ENCODE peak calls at places on chromosomes 16 and 17, in five cellular contexts. K, Y, L, E and F are unnamed samples.

GRCh38 chr16:47058295-47059086 is 85.0 kb upstream of the DNAJA2 start:
- DNase-seq in E (no peak), L (no peak), K (no peak), Y (no peak), F (no peak)

GRCh38 chr17:66916946-66917345 is 47.6 kb upstream of the CACNG4 start:
- DNase-seq in E (no peak), L (no peak), Y (no peak), K (no peak), F (no peak)

GRCh38 chr17:42673885-42674754 is 2.7 kb downstream of the PLEKHH3 start:
- DNase-seq in L (peak; percentile 91), Y (no peak), K (no peak), E (no peak), F (no peak)

GRCh38 chr16:10923650-10924214 is 18.5 kb downstream of the DEXI start:
- DNase-seq in K (no peak), L (no peak), E (no peak), Y (no peak), F (no peak)

GRCh38 chr16:9008335-9009260 is 44.9 kb upstream of the USP7 start:
- DNase-seq in K (peak; percentile 21), Y (no peak), L (peak; percentile 95), E (peak; percentile 65), F (no peak)

GRCh38 chr17:7043544-7044268 is at the start of gene SLC16A11:
- DNase-seq in Y (no peak), E (no peak), K (no peak), L (peak; percentile 49), F (no peak)

GRCh38 chr16:85918436-85918835 is 19.5 kb downstream of the IRF8 start:
- DNase-seq in L (no peak), Y (no peak), E (no peak), K (no peak), F (no peak)

GRCh38 chr17:15432807-15433547 is 34.4 kb downstream of the CDRT4 start:
- DNase-seq in K (no peak), L (no peak), Y (no peak), E (no peak), F (no peak)

GRCh38 chr17:20267459-20267842 is 199.9 kb downstream of the LGALS9B start:
- DNase-seq in K (peak; percentile 4), Y (no peak), E (no peak), L (no peak), F (no peak)

GRCh38 chr17:603405-604193 is 111.0 kb downstream of the VPS53 start:
- DNase-seq in L (no peak), E (no peak), K (no peak), Y (no peak), F (no peak)

GRCh38 chr16:79535130-79535529 is 65.4 kb downstream of the MAF start:
- DNase-seq in E (no peak), K (no peak), L (no peak), Y (no peak), F (no peak)

GRCh38 chr17:16512011-16512410 is 20.0 kb upstream of the LRRC75A start:
- DNase-seq in K (no peak), E (no peak), L (peak; percentile 55), Y (no peak), F (no peak)

GRCh38 chr17:21201302-21201602 is 12.7 kb downstream of the TMEM11 start:
- DNase-seq in E (peak; percentile 9), L (no peak), Y (no peak), K (no peak), F (no peak)

GRCh38 chr17:77502626-77503292 is 362.0 kb downstream of the SEC14L1 start:
- DNase-seq in Y (no peak), E (no peak), L (no peak), K (no peak), F (no peak)

GRCh38 chr17:2092253-2092652 is 37.4 kb downstream of the HIC1 start:
- DNase-seq in L (peak; percentile 57), E (no peak), Y (no peak), K (no peak), F (no peak)

GRCh38 chr17:2089021-2089422 is 34.1 kb downstream of the HIC1 start:
- DNase-seq in K (no peak), Y (no peak), L (no peak), E (no peak), F (peak; percentile 21)

GRCh38 chr17:2090210-2090641 is 35.3 kb downstream of the HIC1 start:
- DNase-seq in L (no peak), E (no peak), K (no peak), Y (no peak), F (no peak)

GRCh38 chr17:2093349-2093748 is 38.4 kb downstream of the HIC1 start:
- DNase-seq in L (no peak), Y (no peak), K (no peak), E (no peak), F (peak; percentile 81)

GRCh38 chr17:2090804-2091534 is 36.1 kb downstream of the HIC1 start:
- DNase-seq in Y (no peak), E (peak; percentile 54), L (peak; percentile 89), K (no peak), F (peak; percentile 34)
- H3K4me3 ChIP-seq in Y (no peak overlapping the region), E (no peak overlapping the region), L (no peak overlapping the region), K (peak overlapping the region; percentile 63), F (no peak overlapping the region)

GRCh38 chr17:2955931-2956582 is 107.3 kb downstream of the OR1D5 start:
- DNase-seq in E (no peak), Y (no peak), L (no peak), K (no peak), F (no peak)

GRCh38 chr17:2958706-2959222 is 104.6 kb downstream of the OR1D5 start:
- DNase-seq in Y (no peak), K (no peak), L (no peak), E (no peak), F (no peak)

GRCh38 chr17:2959371-2960130 is 103.9 kb downstream of the OR1D5 start:
- DNase-seq in L (no peak), K (no peak), E (no peak), Y (no peak), F (no peak)

GRCh38 chr17:2954898-2955445 is 108.4 kb downstream of the OR1D5 start:
- DNase-seq in E (peak; percentile 94), L (no peak), Y (peak; percentile 94), K (no peak), F (peak; percentile 99)

GRCh38 chr17:2957631-2958286 is 105.6 kb downstream of the OR1D5 start:
- DNase-seq in L (no peak), E (no peak), K (no peak), Y (no peak), F (no peak)
- H3K4me2 ChIP-seq in L (no peak overlapping the region), E (no peak overlapping the region), K (no peak overlapping the region), Y (no peak overlapping the region), F (no peak overlapping the region)

GRCh38 chr16:87637357-87637756 is 35.0 kb downstream of the JPH3 start:
- DNase-seq in L (no peak), K (no peak), Y (no peak), E (no peak), F (no peak)

GRCh38 chr16:87636741-87637140 is 34.4 kb downstream of the JPH3 start:
- DNase-seq in Y (no peak), E (no peak), K (no peak), L (no peak), F (no peak)

GRCh38 chr16:87635541-87636049 is 33.3 kb downstream of the JPH3 start:
- DNase-seq in L (peak; percentile 61), Y (peak; percentile 59), K (no peak), E (peak; percentile 57), F (peak; percentile 57)

GRCh38 chr16:87634411-87634810 is 32.1 kb downstream of the JPH3 start:
- DNase-seq in L (no peak), Y (no peak), K (no peak), E (no peak), F (no peak)

GRCh38 chr16:87636050-87636684 is 33.9 kb downstream of the JPH3 start:
- DNase-seq in Y (peak; percentile 76), L (peak; percentile 92), K (no peak), E (peak; percentile 76), F (peak; percentile 61)
- H3K4me3 ChIP-seq in Y (peak overlapping the region; percentile 44), L (no peak overlapping the region), K (no peak overlapping the region), E (peak overlapping the region; percentile 72), F (peak overlapping the region; percentile 37)

GRCh38 chr17:64428406-64428805 is 20.5 kb upstream of the MILR1 start:
- DNase-seq in E (no peak), Y (no peak), L (no peak), K (no peak), F (no peak)
- H3K4me2 ChIP-seq in E (no peak overlapping the region), Y (no peak overlapping the region), L (no peak overlapping the region), K (no peak overlapping the region), F (no peak overlapping the region)

GRCh38 chr17:44467108-44467507 is 36.1 kb downstream of the GPATCH8 start:
- DNase-seq in Y (no peak), L (no peak), E (no peak), K (no peak), F (no peak)
- H3K4me3 ChIP-seq in Y (no peak overlapping the region), L (no peak overlapping the region), E (no peak overlapping the region), K (no peak overlapping the region), F (no peak overlapping the region)